ENCODE peak calls at places on chromosome 16, in five cellular contexts. One of them, this sample, is unnamed. For H3K9me3 and H3K27me3, the result is how much of the 10 kb centered on the place peaks cover.

GRCh38 chr16:10428433-10429168 is 42.7 kb downstream of the ATF7IP2 start:
- DNase-seq in H9: no peak
- DNase-seq in heart left ventricle: no peak
- DNase-seq in HCT116: no peak
- DNase-seq in BE2C: no peak
- DNase-seq in this sample: no peak

GRCh38 chr16:28473714-28474265 is 1.7 kb upstream of the NPIPB7 start:
- DNase-seq in H9: no peak
- DNase-seq in BE2C: no peak
- DNase-seq in heart left ventricle: no peak
- DNase-seq in HCT116: no peak
- DNase-seq in this sample: no peak

GRCh38 chr16:85394511-85395206 is 218.5 kb upstream of the GSE1 start:
- DNase-seq in BE2C: peak
- DNase-seq in HCT116: no peak
- DNase-seq in heart left ventricle: peak
- DNase-seq in H9: no peak
- DNase-seq in this sample: no peak

GRCh38 chr16:67286441-67287235 is 7.3 kb downstream of the PLEKHG4 start:
- DNase-seq in BE2C: no peak
- DNase-seq in heart left ventricle: no peak
- DNase-seq in HCT116: no peak
- DNase-seq in H9: no peak
- DNase-seq in this sample: no peak

GRCh38 chr16:27083861-27084261 is 17.1 kb downstream of the C16orf82 start:
- DNase-seq in heart left ventricle: peak
- DNase-seq in BE2C: no peak
- DNase-seq in H9: peak
- DNase-seq in HCT116: no peak
- DNase-seq in this sample: no peak

GRCh38 chr16:67528870-67529638 is 425 bp downstream of the RIPOR1 start:
- DNase-seq in BE2C: peak
- DNase-seq in heart left ventricle: peak
- DNase-seq in H9: no peak
- DNase-seq in HCT116: no peak
- DNase-seq in this sample: no peak

GRCh38 chr16:71635632-71636031 is 9.6 kb downstream of the MARVELD3 start:
- DNase-seq in H9: no peak
- DNase-seq in BE2C: no peak
- DNase-seq in HCT116: no peak
- DNase-seq in heart left ventricle: no peak
- DNase-seq in this sample: no peak

GRCh38 chr16:24035127-24035842 is 199.5 kb downstream of the PRKCB start:
- DNase-seq in HCT116: no peak
- DNase-seq in heart left ventricle: no peak
- DNase-seq in H9: no peak
- DNase-seq in BE2C: no peak
- DNase-seq in this sample: no peak

GRCh38 chr16:46808997-46809396 is 22.0 kb downstream of the C16orf87 start:
- DNase-seq in heart left ventricle: no peak
- DNase-seq in H9: no peak
- DNase-seq in HCT116: no peak
- DNase-seq in BE2C: no peak
- DNase-seq in this sample: no peak

GRCh38 chr16:64089697-64090096 is 1032.2 kb downstream of the CDH11 start:
- DNase-seq in BE2C: peak
- DNase-seq in H9: peak
- DNase-seq in HCT116: no peak
- DNase-seq in heart left ventricle: no peak
- DNase-seq in this sample: no peak

GRCh38 chr16:77594798-77595625 is 127.3 kb upstream of the NUDT7 start:
- DNase-seq in heart left ventricle: no peak
- DNase-seq in H9: no peak
- DNase-seq in BE2C: no peak
- DNase-seq in HCT116: no peak
- DNase-seq in this sample: no peak

GRCh38 chr16:72927199-72928088 is 120.5 kb downstream of the ZFHX3 start:
- DNase-seq in BE2C: peak
- DNase-seq in HCT116: no peak
- DNase-seq in heart left ventricle: no peak
- DNase-seq in H9: no peak
- DNase-seq in this sample: no peak

GRCh38 chr16:79599256-79599836 is 1.2 kb downstream of the MAF start:
- DNase-seq in BE2C: no peak
- DNase-seq in heart left ventricle: peak
- DNase-seq in HCT116: no peak
- DNase-seq in H9: peak
- DNase-seq in this sample: peak

GRCh38 chr16:68396481-68396880 is 51.8 kb downstream of the SMPD3 start:
- DNase-seq in BE2C: peak
- DNase-seq in H9: no peak
- DNase-seq in heart left ventricle: no peak
- DNase-seq in HCT116: peak
- DNase-seq in this sample: no peak

GRCh38 chr16:30949655-30950515 is 1.0 kb downstream of the ORAI3 start:
- DNase-seq in heart left ventricle: peak
- DNase-seq in HCT116: peak
- DNase-seq in H9: peak
- DNase-seq in BE2C: no peak
- DNase-seq in this sample: peak

GRCh38 chr16:85854935-85855334 is 44.0 kb upstream of the IRF8 start:
- DNase-seq in HCT116: no peak
- DNase-seq in BE2C: no peak
- DNase-seq in H9: no peak
- DNase-seq in heart left ventricle: no peak
- DNase-seq in this sample: no peak

GRCh38 chr16:86424968-86425367 is 85.4 kb upstream of the FOXF1 start:
- DNase-seq in HCT116: no peak
- DNase-seq in heart left ventricle: no peak
- DNase-seq in H9: no peak
- DNase-seq in BE2C: no peak
- DNase-seq in this sample: no peak

GRCh38 chr16:55569025-55569424 is 2.5 kb downstream of the CAPNS2 start:
- DNase-seq in HCT116: no peak
- DNase-seq in H9: no peak
- DNase-seq in heart left ventricle: no peak
- DNase-seq in BE2C: no peak
- DNase-seq in this sample: no peak

GRCh38 chr16:72915331-72915730 is 132.6 kb downstream of the ZFHX3 start:
- DNase-seq in HCT116: no peak
- DNase-seq in heart left ventricle: no peak
- DNase-seq in H9: no peak
- DNase-seq in BE2C: no peak
- DNase-seq in this sample: no peak

GRCh38 chr16:67162439-67163163 is 1.9 kb upstream of the HSF4 start:
- DNase-seq in BE2C: peak
- DNase-seq in H9: no peak
- DNase-seq in heart left ventricle: no peak
- DNase-seq in HCT116: no peak
- DNase-seq in this sample: no peak

GRCh38 chr16:31706318-31706717 is 167.3 kb upstream of the ZNF267 start:
- DNase-seq in heart left ventricle: no peak
- DNase-seq in HCT116: no peak
- DNase-seq in H9: no peak
- DNase-seq in BE2C: no peak
- DNase-seq in this sample: no peak

GRCh38 chr16:79286646-79287423 is 313.7 kb downstream of the MAF start:
- DNase-seq in heart left ventricle: peak
- DNase-seq in HCT116: no peak
- DNase-seq in H9: peak
- DNase-seq in BE2C: no peak
- DNase-seq in this sample: no peak

GRCh38 chr16:19822534-19822933 is 62.1 kb downstream of the GPRC5B start:
- DNase-seq in BE2C: no peak
- DNase-seq in HCT116: no peak
- DNase-seq in H9: no peak
- DNase-seq in heart left ventricle: no peak
- DNase-seq in this sample: no peak

GRCh38 chr16:23504453-23505179 is 5.7 kb downstream of the GGA2 start:
- DNase-seq in BE2C: no peak
- DNase-seq in H9: peak
- DNase-seq in heart left ventricle: no peak
- DNase-seq in HCT116: peak
- DNase-seq in this sample: peak

GRCh38 chr16:48126801-48127644 is 28.8 kb downstream of the ABCC12 start:
- DNase-seq in H9: no peak
- DNase-seq in BE2C: no peak
- DNase-seq in HCT116: no peak
- DNase-seq in heart left ventricle: no peak
- DNase-seq in this sample: no peak

GRCh38 chr16:51839697-51840462 is 688.8 kb upstream of the SALL1 start:
- DNase-seq in H9: no peak
- DNase-seq in HCT116: no peak
- DNase-seq in heart left ventricle: no peak
- DNase-seq in BE2C: no peak
- DNase-seq in this sample: no peak

GRCh38 chr16:81917375-81917774 is 93.9 kb downstream of the SDR42E1 start:
- DNase-seq in BE2C: no peak
- DNase-seq in H9: no peak
- DNase-seq in HCT116: no peak
- DNase-seq in heart left ventricle: no peak
- DNase-seq in this sample: no peak

GRCh38 chr16:9109255-9109654 is 17.8 kb downstream of the HAPSTR1 start:
- DNase-seq in HCT116: no peak
- DNase-seq in BE2C: no peak
- DNase-seq in H9: no peak
- DNase-seq in heart left ventricle: no peak
- DNase-seq in this sample: no peak

DNA sequence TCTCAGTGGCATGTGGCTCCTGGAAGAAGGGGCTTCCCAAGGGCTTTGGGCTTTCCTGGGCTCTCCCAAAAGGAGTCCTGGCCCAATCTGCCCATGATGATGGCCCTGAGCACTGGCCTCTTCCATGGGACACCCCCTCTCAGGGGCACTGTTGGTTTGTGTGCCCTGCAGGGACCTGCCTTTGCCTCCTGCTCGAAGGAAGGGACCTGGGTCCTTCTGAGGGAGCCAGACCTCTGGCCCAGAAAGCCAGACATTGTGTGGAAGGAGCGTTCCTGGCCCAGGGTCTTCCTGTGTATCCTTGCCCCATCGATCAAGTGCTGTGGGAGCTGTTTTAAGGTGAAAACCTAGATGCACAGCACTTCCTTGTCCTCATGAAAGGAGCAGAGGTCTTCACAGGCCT is 1689.3 kb downstream of the TP53TG3F start:
- DNase-seq in heart left ventricle: no peak
- DNase-seq in BE2C: no peak
- DNase-seq in HCT116: no peak
- DNase-seq in H9: no peak
- DNase-seq in this sample: no peak
- H3K9me3 ChIP-seq in heart left ventricle: under half
- H3K9me3 ChIP-seq in BE2C: under half
- H3K9me3 ChIP-seq in HCT116: under half
- H3K9me3 ChIP-seq in H9: half or more
- H3K9me3 ChIP-seq in this sample: under half

GRCh38 chr16:84367297-84367680 is 1.0 kb upstream of the ATP2C2 start:
- DNase-seq in H9: no peak
- DNase-seq in heart left ventricle: no peak
- DNase-seq in HCT116: no peak
- DNase-seq in BE2C: no peak
- DNase-seq in this sample: no peak

GRCh38 chr16:84366208-84366607 is 2.1 kb upstream of the ATP2C2 start:
- DNase-seq in BE2C: no peak
- DNase-seq in H9: no peak
- DNase-seq in HCT116: no peak
- DNase-seq in heart left ventricle: no peak
- DNase-seq in this sample: no peak

GRCh38 chr16:84368327-84368996 is at the start of gene ATP2C2:
- DNase-seq in H9: peak
- DNase-seq in BE2C: no peak
- DNase-seq in HCT116: peak
- DNase-seq in heart left ventricle: no peak
- DNase-seq in this sample: no peak

GRCh38 chr16:84369105-84369504 is 767 bp downstream of the ATP2C2 start:
- DNase-seq in BE2C: no peak
- DNase-seq in HCT116: no peak
- DNase-seq in H9: no peak
- DNase-seq in heart left ventricle: no peak
- DNase-seq in this sample: no peak

GRCh38 chr16:84367750-84368320 is 503 bp upstream of the ATP2C2 start:
- DNase-seq in heart left ventricle: no peak
- DNase-seq in H9: no peak
- DNase-seq in BE2C: no peak
- DNase-seq in HCT116: no peak
- DNase-seq in this sample: no peak
- H3K27me3 ChIP-seq in heart left ventricle: half or more
- H3K27me3 ChIP-seq in H9: under half
- H3K27me3 ChIP-seq in BE2C: half or more
- H3K27me3 ChIP-seq in HCT116: under half
- H3K27me3 ChIP-seq in this sample: under half

DNA sequence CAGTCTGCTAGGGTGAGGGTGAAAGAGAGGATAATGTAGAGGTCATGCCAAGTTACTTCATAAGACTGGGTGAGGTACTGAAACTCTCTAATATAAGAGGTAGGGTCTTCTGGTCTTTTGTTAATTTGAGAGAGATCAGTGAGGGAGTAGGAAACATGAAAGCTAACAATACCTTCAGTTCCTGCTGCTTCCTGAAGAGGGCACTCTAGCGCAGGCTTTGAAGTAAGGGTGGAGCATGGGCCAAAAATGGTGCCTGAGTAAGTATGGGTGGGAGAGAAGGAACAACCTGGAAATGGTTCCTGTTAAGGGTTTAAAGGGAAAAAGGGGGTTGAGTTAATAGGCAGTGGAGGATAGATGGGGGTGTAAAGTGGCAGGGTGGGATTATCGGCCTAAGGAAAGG is 2449.5 kb downstream of the TP53TG3F start:
- DNase-seq in H9: no peak
- DNase-seq in BE2C: no peak
- DNase-seq in HCT116: peak
- DNase-seq in heart left ventricle: no peak
- DNase-seq in this sample: no peak
- H3K9me3 ChIP-seq in H9: half or more
- H3K9me3 ChIP-seq in BE2C: under half
- H3K9me3 ChIP-seq in HCT116: under half
- H3K9me3 ChIP-seq in heart left ventricle: under half
- H3K9me3 ChIP-seq in this sample: under half

GRCh38 chr16:14139872-14140271 is 68.8 kb downstream of the MRTFB start:
- DNase-seq in heart left ventricle: no peak
- DNase-seq in BE2C: no peak
- DNase-seq in HCT116: no peak
- DNase-seq in H9: no peak
- DNase-seq in this sample: no peak
- H3K27me3 ChIP-seq in heart left ventricle: under half
- H3K27me3 ChIP-seq in BE2C: under half
- H3K27me3 ChIP-seq in HCT116: under half
- H3K27me3 ChIP-seq in H9: under half
- H3K27me3 ChIP-seq in this sample: under half

GRCh38 chr16:35194681-35195080 is 1735.3 kb downstream of the TP53TG3F start:
- DNase-seq in H9: no peak
- DNase-seq in heart left ventricle: no peak
- DNase-seq in BE2C: no peak
- DNase-seq in HCT116: no peak
- DNase-seq in this sample: no peak
- H3K9me3 ChIP-seq in H9: half or more
- H3K9me3 ChIP-seq in heart left ventricle: under half
- H3K9me3 ChIP-seq in BE2C: under half
- H3K9me3 ChIP-seq in HCT116: under half
- H3K9me3 ChIP-seq in this sample: under half

This sample was measured in aorta.